ENCODE peak calls at places on chromosomes 5 and 9, in six cellular contexts. S is HCT116, Q is nephron progenitor cell, I is fibroblast of pulmonary artery, W is GM13977, O is AG04449. D is an unnamed sample.

GRCh38 chr5:147780924-147781530 is 1.5 kb downstream of the JAKMIP2 start:
- DNase-seq in O (no peak), W (no peak), S (no peak), Q (no peak), I (no peak), D (no peak)

GRCh38 chr9:32644698-32645097 is 9.2 kb upstream of the TAF1L start:
- DNase-seq in O (peak; percentile 93), Q (no peak), S (no peak), W (no peak), I (peak; percentile 98), D (no peak)

GRCh38 chr5:124972703-124973102 is 226.3 kb upstream of the ZNF608 start:
- DNase-seq in I (no peak), W (no peak), O (no peak), Q (no peak), S (no peak), D (no peak)

GRCh38 chr5:140372971-140373487 is 13.0 kb downstream of the SLC4A9 start:
- DNase-seq in W (peak; percentile 56), I (peak; percentile 89), Q (peak; percentile 75), S (peak; percentile 71), O (no peak), D (no peak)

GRCh38 chr5:96652769-96653455 is 9.3 kb upstream of the CAST start:
- DNase-seq in S (no peak), Q (no peak), I (no peak), O (no peak), W (no peak), D (no peak)

GRCh38 chr9:13144176-13144820 is 135.2 kb downstream of the MPDZ start:
- DNase-seq in S (no peak), W (no peak), I (no peak), Q (no peak), O (no peak), D (no peak)

GRCh38 chr9:78685471-78685870 is 388.5 kb downstream of the PSAT1 start:
- DNase-seq in S (no peak), Q (no peak), O (no peak), I (no peak), W (no peak), D (no peak)

GRCh38 chr9:96048116-96048953 is 172.8 kb downstream of the ERCC6L2 start:
- DNase-seq in S (no peak), O (no peak), W (no peak), I (peak; percentile 56), Q (peak; percentile 42), D (no peak)

GRCh38 chr5:132687995-132688394 is 14.2 kb downstream of the IL4 start:
- DNase-seq in I (no peak), O (no peak), W (no peak), S (no peak), Q (no peak), D (no peak)

GRCh38 chr9:117656007-117656406 is 48.2 kb upstream of the TLR4 start:
- DNase-seq in I (peak; percentile 33), S (no peak), W (no peak), Q (no peak), O (no peak), D (no peak)

GRCh38 chr9:101977614-101978210 is 239.3 kb upstream of the GRIN3A start:
- DNase-seq in W (no peak), I (peak; percentile 41), S (peak; percentile 10), Q (no peak), O (no peak), D (no peak)

GRCh38 chr5:606061-606460 is 6.1 kb upstream of the CEP72 start:
- DNase-seq in Q (no peak), I (no peak), W (no peak), O (no peak), S (no peak), D (no peak)

GRCh38 chr9:137305060-137305787 is 3.2 kb upstream of the NRARP start:
- DNase-seq in I (no peak), S (no peak), W (peak; percentile 81), Q (peak; percentile 90), O (no peak), D (no peak)

GRCh38 chr5:138655530-138656245 is 80.5 kb upstream of the HSPA9 start:
- DNase-seq in I (peak; percentile 84), O (no peak), Q (no peak), S (no peak), W (no peak), D (no peak)

GRCh38 chr5:138654281-138654867 is 79.2 kb upstream of the HSPA9 start:
- DNase-seq in I (peak; percentile 20), W (peak; percentile 59), O (no peak), S (no peak), Q (no peak), D (no peak)

GRCh38 chr5:138651767-138652117 is 76.5 kb upstream of the HSPA9 start:
- DNase-seq in Q (no peak), W (no peak), I (no peak), O (no peak), S (no peak), D (no peak)

GRCh38 chr5:138650999-138651766 is 76.0 kb upstream of the HSPA9 start:
- DNase-seq in Q (peak; percentile 50), S (no peak), W (no peak), I (no peak), O (no peak), D (no peak)

DNA sequence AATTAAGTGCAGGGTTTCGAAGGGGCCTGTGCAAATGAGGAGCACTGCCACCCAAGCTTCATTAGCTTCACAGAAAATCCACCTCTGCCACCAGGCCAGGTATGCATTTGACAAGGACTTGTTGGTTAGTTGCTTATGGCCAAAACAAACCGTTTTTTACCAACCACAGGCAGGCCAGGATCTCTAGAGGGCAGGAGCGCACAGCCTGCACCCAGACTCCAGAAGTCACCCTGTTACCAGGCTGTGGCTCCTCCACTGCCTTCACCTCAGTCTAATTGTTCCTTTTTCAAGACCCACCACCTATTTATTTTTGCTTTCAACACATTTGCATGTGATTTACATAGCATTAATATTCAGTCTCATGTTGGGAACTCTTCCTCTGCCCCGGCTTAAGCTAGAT is 78.3 kb upstream of the HSPA9 start:
- DNase-seq in W (no peak), I (peak; percentile 55), S (peak; percentile 18), O (no peak), Q (no peak), D (no peak)
- TF ChIP-seq CTCF in W (peak; percentile 26), I (peak; percentile 43), S (peak; percentile 29), O (peak; percentile 28), Q (no peak), D (no peak)

GRCh38 chr9:108535526-108535925 is 320.3 kb downstream of the ACTL7B start:
- DNase-seq in W (peak; percentile 28), O (no peak), Q (no peak), S (no peak), I (peak; percentile 39), D (no peak)
- TF ChIP-seq CTCF in W (peak; percentile 46), O (no peak), Q (peak; percentile 49), S (peak; percentile 57), I (peak; percentile 51), D (peak; percentile 73)

GRCh38 chr5:31942546-31942945 is 231.6 kb downstream of the GOLPH3 start:
- DNase-seq in I (no peak), O (no peak), Q (no peak), W (no peak), S (no peak), D (no peak)

GRCh38 chr5:31944683-31945445 is 229.3 kb downstream of the GOLPH3 start:
- DNase-seq in I (no peak), S (no peak), O (no peak), W (no peak), Q (no peak), D (no peak)

GRCh38 chr5:31952034-31952433 is 222.1 kb downstream of the GOLPH3 start:
- DNase-seq in S (no peak), I (no peak), O (no peak), Q (no peak), W (no peak), D (no peak)

DNA sequence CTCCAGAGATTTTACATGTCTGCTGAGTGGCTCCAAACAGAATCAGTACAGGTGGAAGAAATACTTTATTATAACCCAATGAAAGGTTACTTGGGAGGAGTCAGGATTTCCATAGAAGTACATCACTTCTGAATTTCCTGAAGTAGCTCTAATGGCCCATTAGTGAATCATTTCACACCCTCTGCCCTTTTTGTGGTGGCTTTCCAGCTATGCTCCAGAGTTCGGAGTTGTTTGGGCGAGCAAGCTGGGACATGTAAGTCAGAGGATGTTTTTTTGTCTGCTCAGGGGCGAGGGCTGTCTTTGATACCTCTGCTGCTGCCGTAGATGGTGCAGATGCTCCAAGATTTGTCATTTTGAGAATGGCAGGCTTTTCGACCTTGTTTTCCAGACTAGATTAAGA is 226.1 kb downstream of the GOLPH3 start:
- DNase-seq in O (no peak), Q (no peak), W (no peak), I (no peak), S (no peak), D (no peak)
- TF ChIP-seq CTCF in O (no peak), Q (no peak), W (no peak), I (no peak), S (no peak), D (no peak)

DNA sequence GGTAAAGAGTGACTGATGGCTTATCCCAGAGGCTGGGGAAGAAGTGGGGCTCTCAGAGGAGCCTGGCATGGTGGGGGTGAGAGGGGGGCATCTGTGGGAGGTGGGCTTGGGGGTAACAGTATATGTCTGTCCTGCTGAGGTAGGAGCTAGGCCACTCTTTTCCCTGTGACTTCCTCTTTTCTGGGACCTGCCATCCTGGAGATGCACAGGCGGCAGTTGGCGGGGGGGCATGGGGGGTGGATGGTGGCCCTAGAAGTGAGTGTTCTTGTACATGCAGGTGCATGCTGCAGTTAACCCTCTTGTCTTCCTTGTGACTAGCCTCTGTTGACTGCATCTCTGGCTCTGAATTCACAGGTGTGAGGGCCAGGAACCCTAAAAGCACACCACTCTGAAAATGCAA is 123.7 kb upstream of the SHB start:
- DNase-seq in I (no peak), S (no peak), W (no peak), Q (no peak), O (no peak), D (no peak)
- TF ChIP-seq CTCF in I (no peak), S (no peak), W (no peak), Q (no peak), O (no peak), D (no peak)

GRCh38 chr9:70392189-70392588 is 22.3 kb downstream of the KLF9 start:
- DNase-seq in O (no peak), W (no peak), I (no peak), Q (no peak), S (no peak), D (no peak)
- TF ChIP-seq CTCF in O (no peak), W (peak; percentile 12), I (peak; percentile 38), Q (no peak), S (peak; percentile 41), D (peak; percentile 26)

DNA sequence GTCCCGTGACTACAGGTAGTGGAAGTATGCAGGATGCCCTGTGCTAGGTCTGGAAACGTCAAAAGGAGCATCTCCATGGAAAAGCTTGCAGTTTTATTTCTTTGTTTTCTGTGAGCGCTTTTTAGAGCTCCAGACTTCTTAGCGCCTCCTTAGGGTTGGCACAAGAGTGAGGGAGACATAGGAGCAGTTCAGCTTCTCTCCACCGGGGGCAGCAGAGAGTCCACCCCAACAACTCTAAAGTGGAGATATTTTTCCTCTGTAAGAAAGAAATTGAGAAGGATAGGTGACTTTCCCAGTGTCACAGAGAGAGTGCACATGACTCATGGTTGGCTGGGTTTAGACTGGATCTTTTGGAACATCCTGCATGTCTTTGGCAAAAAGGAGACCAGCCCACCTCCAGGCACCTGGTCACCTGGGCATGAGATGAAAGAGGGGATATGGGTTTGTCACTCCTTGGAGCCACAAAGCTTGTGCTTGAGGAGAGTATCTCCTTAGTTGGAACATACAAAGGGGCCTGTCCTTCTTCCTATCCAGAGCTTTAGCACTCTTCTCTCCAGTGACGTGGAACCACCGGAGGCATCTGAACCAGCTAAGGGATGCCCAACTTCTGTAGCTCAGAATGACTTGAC is 637.7 kb downstream of the SEMA5A start:
- DNase-seq in S (no peak), I (peak; percentile 45), W (peak; percentile 3), Q (peak; percentile 71), O (no peak), D (no peak)
- TF ChIP-seq CTCF in S (peak; percentile 81), I (peak; percentile 75), W (peak; percentile 68), Q (peak; percentile 94), O (peak; percentile 62), D (peak; percentile 69)

GRCh38 chr9:108889649-108890067 is 27.6 kb downstream of the ACTL7A start:
- DNase-seq in I (peak; percentile 70), W (no peak), Q (no peak), O (peak; percentile 12), S (peak; percentile 3), D (no peak)
- TF ChIP-seq CTCF in I (peak; percentile 51), W (no peak), Q (no peak), O (no peak), S (no peak), D (no peak)

D was measured in CD14-positive monocyte.